ENCODE peak calls at places on chromosome 5, in six cellular contexts. Z is fibroblast of lung; X is RWPE1; Q is neural crest cell; V is activated CD8-positive, alpha-beta T cell treated with anti-CD3 and anti-CD28 coated beads for 36 hours; M is AG09309. I is an unnamed sample.

GRCh38 chr5:122153230-122153629 is 23.9 kb downstream of the ZNF474 start:
- DNase-seq in M (peak), Z (peak), X (peak), Q (no peak), V (no peak), I (no peak)

GRCh38 chr5:10219068-10219467 is 30.6 kb downstream of the ATPSCKMT start:
- DNase-seq in V (no peak), Q (no peak), M (no peak), X (no peak), Z (no peak), I (no peak)

GRCh38 chr5:73668422-73669116 is 42.6 kb downstream of the ARHGEF28 start:
- DNase-seq in Z (peak), X (no peak), V (no peak), M (no peak), Q (no peak), I (no peak)

GRCh38 chr5:118405650-118406061 is 582.7 kb downstream of the DTWD2 start:
- DNase-seq in Z (no peak), X (no peak), Q (no peak), M (no peak), V (no peak), I (no peak)

GRCh38 chr5:119356384-119357188 is 767 bp downstream of the TNFAIP8 start:
- DNase-seq in Q (no peak), Z (peak), M (no peak), V (no peak), X (no peak), I (no peak)

GRCh38 chr5:61330879-61331406 is 1.1 kb upstream of the ZSWIM6 start:
- DNase-seq in X (peak), V (peak), Q (peak), Z (peak), M (no peak), I (peak)

GRCh38 chr5:171913987-171914273 is 92.5 kb downstream of the FBXW11 start:
- DNase-seq in X (no peak), V (no peak), M (no peak), Q (no peak), Z (peak), I (no peak)

GRCh38 chr5:142434322-142434612 is 109.4 kb upstream of the SPRY4 start:
- DNase-seq in X (no peak), V (no peak), Z (no peak), M (no peak), Q (no peak), I (no peak)

GRCh38 chr5:149694007-149694406 is 36.1 kb upstream of the PPARGC1B start:
- DNase-seq in Z (no peak), X (no peak), V (no peak), M (no peak), Q (no peak), I (no peak)

GRCh38 chr5:92421937-92422336 is 1038.8 kb upstream of the ARRDC3 start:
- DNase-seq in Z (peak), M (no peak), Q (no peak), V (no peak), X (no peak), I (no peak)

GRCh38 chr5:109312695-109313094 is 97.1 kb downstream of the PJA2 start:
- DNase-seq in M (no peak), V (no peak), X (no peak), Q (no peak), Z (no peak), I (no peak)

GRCh38 chr5:56669534-56670483 is 145.5 kb upstream of the MAP3K1 start:
- DNase-seq in V (peak), M (no peak), Z (no peak), X (no peak), Q (no peak), I (no peak)

GRCh38 chr5:154088801-154089200 is 50.0 kb downstream of the MFAP3 start:
- DNase-seq in Q (no peak), M (no peak), V (no peak), X (no peak), Z (no peak), I (no peak)

GRCh38 chr5:94691270-94691669 is 72.8 kb downstream of the SLF1 start:
- DNase-seq in V (no peak), Q (no peak), M (no peak), X (no peak), Z (no peak), I (no peak)

GRCh38 chr5:123089572-123089970 is 530 bp downstream of the PRDM6 start:
- DNase-seq in M (no peak), X (no peak), V (no peak), Z (peak), Q (peak), I (no peak)

GRCh38 chr5:176994460-176995121 is 12.0 kb downstream of the UIMC1 start:
- DNase-seq in Z (peak), Q (no peak), X (peak), V (no peak), M (no peak), I (no peak)

GRCh38 chr5:75550597-75550996 is 38.9 kb downstream of the POLK start:
- DNase-seq in Q (no peak), V (no peak), M (no peak), Z (no peak), X (no peak), I (no peak)

GRCh38 chr5:138611295-138612220 is 36.4 kb upstream of the HSPA9 start:
- DNase-seq in V (peak), M (no peak), X (no peak), Q (peak), Z (peak), I (no peak)

GRCh38 chr5:132313378-132313777 is 19.2 kb downstream of the SLC22A4 start:
- DNase-seq in X (no peak), V (no peak), Q (no peak), M (no peak), Z (peak), I (no peak)

GRCh38 chr5:10825897-10826644 is 65.0 kb upstream of the DAP start:
- DNase-seq in Q (no peak), V (no peak), M (no peak), Z (no peak), X (no peak), I (no peak)

GRCh38 chr5:107560377-107560776 is 110.4 kb downstream of the EFNA5 start:
- DNase-seq in V (no peak), Z (no peak), X (no peak), Q (no peak), M (no peak), I (no peak)

GRCh38 chr5:124402144-124402581 is 344.3 kb downstream of the ZNF608 start:
- DNase-seq in X (peak), Z (peak), V (no peak), Q (no peak), M (peak), I (no peak)

GRCh38 chr5:15521349-15521937 is 21.5 kb downstream of the FBXL7 start:
- DNase-seq in X (no peak), Z (peak), Q (no peak), V (no peak), M (no peak), I (no peak)

GRCh38 chr5:38404236-38404635 is 145.9 kb downstream of the EGFLAM start:
- DNase-seq in Q (no peak), Z (no peak), X (no peak), M (no peak), V (no peak), I (no peak)

GRCh38 chr5:105503950-105504349 is 1941.4 kb upstream of the NUDT12 start:
- DNase-seq in M (no peak), X (no peak), Z (peak), V (no peak), Q (no peak), I (no peak)

GRCh38 chr5:87347841-87348240 is 64.9 kb downstream of the CCNH start:
- DNase-seq in M (no peak), V (no peak), X (no peak), Q (no peak), Z (peak), I (no peak)

GRCh38 chr5:12848709-12849108 is 944.5 kb upstream of the CTNND2 start:
- DNase-seq in X (no peak), Q (no peak), V (no peak), M (no peak), Z (no peak), I (no peak)

GRCh38 chr5:124628721-124629596 is 117.5 kb downstream of the ZNF608 start:
- DNase-seq in Z (peak), X (peak), Q (no peak), V (no peak), M (peak), I (no peak)

GRCh38 chr5:154444559-154445421 is 1.0 kb upstream of the SAP30L start:
- DNase-seq in V (peak), M (no peak), X (peak), Z (no peak), Q (peak), I (no peak)

GRCh38 chr5:109668668-109669422 is 20.9 kb upstream of the MAN2A1 start:
- DNase-seq in Z (no peak), M (no peak), V (no peak), Q (no peak), X (no peak), I (no peak)

GRCh38 chr5:143237664-143238063 is 165.8 kb downstream of the NR3C1 start:
- DNase-seq in V (no peak), Z (no peak), Q (no peak), M (no peak), X (no peak), I (no peak)

GRCh38 chr5:54519083-54519541 is 1.6 kb downstream of the SNX18 start:
- DNase-seq in Q (no peak), Z (no peak), X (no peak), V (no peak), M (no peak), I (no peak)

GRCh38 chr5:139745121-139745799 is 50.3 kb upstream of the PSD2 start:
- DNase-seq in X (peak), Z (peak), M (peak), V (peak), Q (no peak), I (no peak)

GRCh38 chr5:10301266-10301665 is 6.4 kb downstream of the CMBL start:
- DNase-seq in Z (no peak), M (no peak), V (no peak), X (no peak), Q (no peak), I (no peak)

GRCh38 chr5:61280205-61280604 is 51.9 kb upstream of the ZSWIM6 start:
- DNase-seq in X (peak), M (no peak), Q (no peak), V (peak), Z (peak), I (no peak)

GRCh38 chr5:160118349-160119141 is 705 bp downstream of the PWWP2A start:
- DNase-seq in V (peak), M (no peak), X (peak), Q (peak), Z (no peak), I (peak)

GRCh38 chr5:167463939-167464338 is 827.5 kb upstream of the WWC1 start:
- DNase-seq in Z (no peak), V (no peak), X (no peak), Q (no peak), M (no peak), I (no peak)

GRCh38 chr5:170221319-170221718 is 11.5 kb upstream of the C5orf58 start:
- DNase-seq in M (no peak), Z (peak), Q (no peak), V (no peak), X (no peak), I (no peak)
- TF ChIP-seq CTCF in M (no peak), Z (no peak), Q (peak), V (no peak), X (no peak), I (peak)

DNA sequence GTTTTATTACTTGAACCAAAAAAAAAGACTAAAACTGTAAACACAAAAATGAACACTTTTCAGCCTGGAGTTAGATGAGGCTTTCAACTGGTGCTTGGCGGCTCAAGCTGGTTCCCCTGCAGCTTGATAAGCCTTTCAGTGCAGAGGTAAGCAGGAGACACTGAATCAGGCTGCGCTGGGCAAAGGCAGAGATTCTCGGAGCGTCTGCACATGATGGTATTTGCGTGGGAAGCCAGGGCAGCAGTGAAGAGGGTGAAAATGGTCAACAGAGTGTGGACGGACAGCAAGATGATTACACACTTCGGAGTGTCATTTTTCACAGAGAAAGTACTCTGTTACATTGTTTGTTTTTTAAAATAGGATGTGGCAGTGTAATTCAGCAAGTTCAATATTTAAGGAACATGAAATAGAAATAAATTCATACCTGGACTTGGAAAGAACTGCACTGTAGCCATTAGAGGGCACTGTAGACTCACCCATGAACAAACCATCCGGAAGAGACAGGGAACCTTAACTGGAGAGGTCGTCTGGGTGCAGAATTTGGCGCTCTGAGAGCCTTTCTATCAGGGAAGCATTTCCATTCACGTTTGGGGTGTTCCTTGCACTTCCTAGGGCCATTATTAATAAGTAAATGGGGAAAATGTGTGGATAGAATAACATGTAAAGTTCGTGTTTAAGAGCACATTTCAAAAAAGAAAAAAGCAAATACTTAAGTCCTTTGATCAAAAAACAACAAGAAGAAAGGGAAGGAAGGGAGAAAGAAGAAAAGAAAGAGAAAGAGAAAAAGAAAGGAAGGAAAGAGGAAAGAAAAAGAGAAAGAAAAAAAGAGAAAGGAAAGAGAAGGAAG is 69.8 kb downstream of the ICE1 start:
- DNase-seq in V (peak), Z (peak), X (peak), M (no peak), Q (no peak), I (no peak)
- TF ChIP-seq CTCF in V (peak), Z (peak), X (peak), M (peak), Q (peak), I (peak)

DNA sequence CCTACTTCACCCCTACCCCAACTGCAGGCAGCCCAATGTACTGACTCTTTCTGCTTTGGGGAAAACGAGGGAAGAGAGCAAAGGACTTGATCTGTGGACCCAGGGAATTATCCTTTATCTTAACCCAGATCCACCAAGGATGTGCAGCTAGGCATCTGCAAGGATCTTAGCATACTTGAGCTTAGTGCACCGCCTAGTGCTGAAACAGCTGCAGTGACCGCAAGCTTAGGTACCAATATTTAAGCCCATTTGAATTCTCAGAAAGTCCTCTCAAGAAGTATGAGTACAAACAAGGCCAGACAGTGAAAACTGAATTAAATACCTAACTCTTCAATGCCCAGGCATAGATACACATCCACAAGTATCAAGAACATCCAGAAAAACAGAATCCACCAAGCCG is 576.7 kb upstream of the ADAMTS16 start:
- DNase-seq in Z (peak), V (no peak), Q (peak), X (no peak), M (no peak), I (no peak)
- TF ChIP-seq CTCF in Z (no peak), V (no peak), Q (peak), X (peak), M (no peak), I (peak)

GRCh38 chr5:148003226-148003625 is 60.6 kb upstream of the SPINK5 start:
- DNase-seq in M (no peak), X (no peak), Q (no peak), Z (no peak), V (no peak), I (no peak)

GRCh38 chr5:148011407-148012124 is 52.2 kb upstream of the SPINK5 start:
- DNase-seq in Z (peak), V (no peak), Q (no peak), X (peak), M (peak), I (no peak)

GRCh38 chr5:148002471-148002870 is 61.3 kb upstream of the SPINK5 start:
- DNase-seq in M (no peak), X (no peak), Z (no peak), V (no peak), Q (no peak), I (no peak)

GRCh38 chr5:148000036-148000435 is 63.7 kb upstream of the SPINK5 start:
- DNase-seq in Q (no peak), X (no peak), V (no peak), Z (no peak), M (no peak), I (no peak)

GRCh38 chr5:148005788-148006520 is 57.8 kb upstream of the SPINK5 start:
- DNase-seq in Q (no peak), M (no peak), Z (no peak), V (peak), X (no peak), I (no peak)
- TF ChIP-seq CTCF in Q (peak), M (no peak), Z (no peak), V (peak), X (no peak), I (peak)

GRCh38 chr5:34524123-34524522 is 132.0 kb upstream of the RAI14 start:
- DNase-seq in X (peak), Z (peak), M (peak), Q (no peak), V (no peak), I (no peak)

GRCh38 chr5:34525761-34526160 is 130.4 kb upstream of the RAI14 start:
- DNase-seq in Q (no peak), Z (no peak), X (no peak), M (no peak), V (no peak), I (no peak)

GRCh38 chr5:34522599-34523381 is 133.3 kb upstream of the RAI14 start:
- DNase-seq in M (peak), Z (peak), X (peak), Q (peak), V (peak), I (no peak)

GRCh38 chr5:34521628-34522290 is 134.4 kb upstream of the RAI14 start:
- DNase-seq in Z (no peak), X (no peak), M (no peak), V (no peak), Q (no peak), I (no peak)

GRCh38 chr5:34523382-34523716 is 132.8 kb upstream of the RAI14 start:
- DNase-seq in Z (no peak), Q (no peak), X (no peak), V (no peak), M (no peak), I (no peak)
- TF ChIP-seq CTCF in Z (no peak), Q (no peak), X (peak), V (no peak), M (no peak), I (no peak)

I was measured in type B pancreatic cell.